ENCODE peak calls at places on chromosomes 7 and 10, in nine cellular contexts. One of them, this sample, is unnamed.

GRCh38 chr7:50856821-50857220 is 74.1 kb upstream of the GRB10 start:
- DNase-seq in left ventricle myocardium superior: peak
- DNase-seq in neural progenitor cell: no peak
- DNase-seq in activated CD4-positive, alpha-beta T cell treated with anti-CD3 and anti-CD28 coated beads for 24 hours: no peak
- DNase-seq in A172: no peak
- DNase-seq in naive thymus-derived CD4-positive, alpha-beta T cell: no peak
- DNase-seq in astrocyte: peak
- DNase-seq in cardiac septum: no peak
- DNase-seq in NCI-H2081 treated with DMSO at 0.1 percent for 48 hours: no peak
- DNase-seq in this sample: no peak

GRCh38 chr10:67722113-67722512 is 26.1 kb upstream of the CTNNA3 start:
- DNase-seq in left ventricle myocardium superior: no peak
- DNase-seq in neural progenitor cell: no peak
- DNase-seq in activated CD4-positive, alpha-beta T cell treated with anti-CD3 and anti-CD28 coated beads for 24 hours: no peak
- DNase-seq in A172: no peak
- DNase-seq in naive thymus-derived CD4-positive, alpha-beta T cell: no peak
- DNase-seq in astrocyte: no peak
- DNase-seq in cardiac septum: no peak
- DNase-seq in NCI-H2081 treated with DMSO at 0.1 percent for 48 hours: no peak
- DNase-seq in this sample: no peak

GRCh38 chr7:98619450-98620321 is 2.6 kb downstream of the NPTX2 start:
- DNase-seq in left ventricle myocardium superior: peak
- DNase-seq in neural progenitor cell: peak
- DNase-seq in activated CD4-positive, alpha-beta T cell treated with anti-CD3 and anti-CD28 coated beads for 24 hours: no peak
- DNase-seq in A172: peak
- DNase-seq in naive thymus-derived CD4-positive, alpha-beta T cell: no peak
- DNase-seq in astrocyte: peak
- DNase-seq in cardiac septum: no peak
- DNase-seq in NCI-H2081 treated with DMSO at 0.1 percent for 48 hours: no peak
- DNase-seq in this sample: no peak

GRCh38 chr7:2820508-2820934 is 23.6 kb downstream of the GNA12 start:
- DNase-seq in left ventricle myocardium superior: peak
- DNase-seq in neural progenitor cell: no peak
- DNase-seq in activated CD4-positive, alpha-beta T cell treated with anti-CD3 and anti-CD28 coated beads for 24 hours: no peak
- DNase-seq in A172: peak
- DNase-seq in naive thymus-derived CD4-positive, alpha-beta T cell: no peak
- DNase-seq in astrocyte: peak
- DNase-seq in cardiac septum: no peak
- DNase-seq in NCI-H2081 treated with DMSO at 0.1 percent for 48 hours: no peak
- DNase-seq in this sample: no peak

GRCh38 chr7:96093435-96093834 is 228.5 kb downstream of the SLC25A13 start:
- DNase-seq in left ventricle myocardium superior: no peak
- DNase-seq in neural progenitor cell: no peak
- DNase-seq in activated CD4-positive, alpha-beta T cell treated with anti-CD3 and anti-CD28 coated beads for 24 hours: no peak
- DNase-seq in A172: peak
- DNase-seq in naive thymus-derived CD4-positive, alpha-beta T cell: no peak
- DNase-seq in astrocyte: peak
- DNase-seq in cardiac septum: no peak
- DNase-seq in NCI-H2081 treated with DMSO at 0.1 percent for 48 hours: no peak
- DNase-seq in this sample: no peak

GRCh38 chr7:21939136-21939857 is 6.4 kb downstream of the CDCA7L start:
- DNase-seq in left ventricle myocardium superior: no peak
- DNase-seq in neural progenitor cell: no peak
- DNase-seq in activated CD4-positive, alpha-beta T cell treated with anti-CD3 and anti-CD28 coated beads for 24 hours: peak
- DNase-seq in A172: peak
- DNase-seq in naive thymus-derived CD4-positive, alpha-beta T cell: no peak
- DNase-seq in astrocyte: peak
- DNase-seq in cardiac septum: no peak
- DNase-seq in NCI-H2081 treated with DMSO at 0.1 percent for 48 hours: no peak
- DNase-seq in this sample: no peak

GRCh38 chr10:34580643-34581042 is 234.5 kb downstream of the PARD3 start:
- DNase-seq in left ventricle myocardium superior: no peak
- DNase-seq in neural progenitor cell: no peak
- DNase-seq in activated CD4-positive, alpha-beta T cell treated with anti-CD3 and anti-CD28 coated beads for 24 hours: no peak
- DNase-seq in A172: peak
- DNase-seq in naive thymus-derived CD4-positive, alpha-beta T cell: no peak
- DNase-seq in astrocyte: peak
- DNase-seq in cardiac septum: no peak
- DNase-seq in NCI-H2081 treated with DMSO at 0.1 percent for 48 hours: no peak
- DNase-seq in this sample: no peak

GRCh38 chr10:31399631-31400030 is 80.6 kb downstream of the ZEB1 start:
- DNase-seq in left ventricle myocardium superior: peak
- DNase-seq in neural progenitor cell: no peak
- DNase-seq in activated CD4-positive, alpha-beta T cell treated with anti-CD3 and anti-CD28 coated beads for 24 hours: no peak
- DNase-seq in A172: no peak
- DNase-seq in naive thymus-derived CD4-positive, alpha-beta T cell: no peak
- DNase-seq in astrocyte: no peak
- DNase-seq in cardiac septum: no peak
- DNase-seq in NCI-H2081 treated with DMSO at 0.1 percent for 48 hours: no peak
- DNase-seq in this sample: no peak

GRCh38 chr7:137440434-137440830 is 96.9 kb upstream of the PTN start:
- DNase-seq in left ventricle myocardium superior: no peak
- DNase-seq in neural progenitor cell: no peak
- DNase-seq in activated CD4-positive, alpha-beta T cell treated with anti-CD3 and anti-CD28 coated beads for 24 hours: no peak
- DNase-seq in A172: no peak
- DNase-seq in naive thymus-derived CD4-positive, alpha-beta T cell: no peak
- DNase-seq in astrocyte: peak
- DNase-seq in cardiac septum: no peak
- DNase-seq in NCI-H2081 treated with DMSO at 0.1 percent for 48 hours: no peak
- DNase-seq in this sample: no peak

GRCh38 chr10:46297406-46298204 is 10.8 kb downstream of the ANTXRL start:
- DNase-seq in left ventricle myocardium superior: no peak
- DNase-seq in neural progenitor cell: no peak
- DNase-seq in activated CD4-positive, alpha-beta T cell treated with anti-CD3 and anti-CD28 coated beads for 24 hours: no peak
- DNase-seq in A172: no peak
- DNase-seq in naive thymus-derived CD4-positive, alpha-beta T cell: peak
- DNase-seq in astrocyte: no peak
- DNase-seq in cardiac septum: no peak
- DNase-seq in NCI-H2081 treated with DMSO at 0.1 percent for 48 hours: no peak
- DNase-seq in this sample: no peak

GRCh38 chr7:151623766-151624165 is 104.1 kb upstream of the RHEB start:
- DNase-seq in left ventricle myocardium superior: no peak
- DNase-seq in neural progenitor cell: no peak
- DNase-seq in activated CD4-positive, alpha-beta T cell treated with anti-CD3 and anti-CD28 coated beads for 24 hours: no peak
- DNase-seq in A172: peak
- DNase-seq in naive thymus-derived CD4-positive, alpha-beta T cell: no peak
- DNase-seq in astrocyte: peak
- DNase-seq in cardiac septum: no peak
- DNase-seq in NCI-H2081 treated with DMSO at 0.1 percent for 48 hours: no peak
- DNase-seq in this sample: no peak

GRCh38 chr10:122196218-122196617 is 74.9 kb upstream of the BTBD16 start:
- DNase-seq in left ventricle myocardium superior: no peak
- DNase-seq in neural progenitor cell: no peak
- DNase-seq in activated CD4-positive, alpha-beta T cell treated with anti-CD3 and anti-CD28 coated beads for 24 hours: no peak
- DNase-seq in A172: no peak
- DNase-seq in naive thymus-derived CD4-positive, alpha-beta T cell: no peak
- DNase-seq in astrocyte: no peak
- DNase-seq in cardiac septum: no peak
- DNase-seq in NCI-H2081 treated with DMSO at 0.1 percent for 48 hours: no peak
- DNase-seq in this sample: no peak

GRCh38 chr7:96120445-96120844 is 201.5 kb downstream of the SLC25A13 start:
- DNase-seq in left ventricle myocardium superior: no peak
- DNase-seq in neural progenitor cell: no peak
- DNase-seq in activated CD4-positive, alpha-beta T cell treated with anti-CD3 and anti-CD28 coated beads for 24 hours: no peak
- DNase-seq in A172: no peak
- DNase-seq in naive thymus-derived CD4-positive, alpha-beta T cell: no peak
- DNase-seq in astrocyte: no peak
- DNase-seq in cardiac septum: no peak
- DNase-seq in NCI-H2081 treated with DMSO at 0.1 percent for 48 hours: no peak
- DNase-seq in this sample: no peak

GRCh38 chr7:133662830-133663229 is 410.0 kb downstream of the EXOC4 start:
- DNase-seq in left ventricle myocardium superior: no peak
- DNase-seq in neural progenitor cell: no peak
- DNase-seq in activated CD4-positive, alpha-beta T cell treated with anti-CD3 and anti-CD28 coated beads for 24 hours: no peak
- DNase-seq in A172: no peak
- DNase-seq in naive thymus-derived CD4-positive, alpha-beta T cell: no peak
- DNase-seq in astrocyte: no peak
- DNase-seq in cardiac septum: no peak
- DNase-seq in NCI-H2081 treated with DMSO at 0.1 percent for 48 hours: no peak
- DNase-seq in this sample: no peak

GRCh38 chr10:42987121-42987541 is 89.7 kb upstream of the RET start:
- DNase-seq in left ventricle myocardium superior: no peak
- DNase-seq in neural progenitor cell: no peak
- DNase-seq in activated CD4-positive, alpha-beta T cell treated with anti-CD3 and anti-CD28 coated beads for 24 hours: no peak
- DNase-seq in A172: no peak
- DNase-seq in naive thymus-derived CD4-positive, alpha-beta T cell: no peak
- DNase-seq in astrocyte: no peak
- DNase-seq in cardiac septum: no peak
- DNase-seq in NCI-H2081 treated with DMSO at 0.1 percent for 48 hours: no peak
- DNase-seq in this sample: no peak